ENCODE peak calls at places on chromosomes 5 and 9, in nine cellular contexts. A, I, H, W, T, D, X, F and C are unnamed samples.

GRCh38 chr5:39702928-39703327 is 278.1 kb upstream of the DAB2 start:
- DNase-seq in X (no peak), F (no peak), T (no peak), A (no peak), D (no peak), I (no peak), H (no peak), W (no peak), C (no peak)

GRCh38 chr5:138148811-138149210 is 9.6 kb upstream of the NME5 start:
- DNase-seq in A (peak), F (peak), T (no peak), W (no peak), H (no peak), I (no peak), X (no peak), D (no peak), C (no peak)

GRCh38 chr9:137740311-137740710 is 121.5 kb downstream of the EHMT1 start:
- DNase-seq in F (no peak), I (no peak), H (no peak), T (no peak), W (no peak), D (peak), X (no peak), A (peak), C (no peak)

GRCh38 chr5:173922527-173922926 is 34.4 kb downstream of the CPEB4 start:
- DNase-seq in W (no peak), H (no peak), I (no peak), T (no peak), F (no peak), D (no peak), A (no peak), X (no peak), C (no peak)

GRCh38 chr9:111431684-111432083 is 52.5 kb downstream of the ECPAS start:
- DNase-seq in W (no peak), A (peak), D (no peak), F (no peak), I (no peak), X (no peak), T (no peak), H (no peak), C (no peak)

GRCh38 chr5:79236364-79236969 is 536 bp downstream of the JMY start:
- DNase-seq in A (no peak), H (no peak), F (no peak), W (no peak), I (peak), T (no peak), D (no peak), X (peak), C (peak)

GRCh38 chr5:89864941-89865340 is 544.6 kb downstream of the CETN3 start:
- DNase-seq in W (no peak), I (no peak), H (no peak), X (no peak), D (no peak), T (no peak), F (no peak), A (no peak), C (no peak)

GRCh38 chr5:100898504-100899346 is 4.4 kb downstream of the ST8SIA4 start:
- DNase-seq in I (no peak), X (no peak), F (no peak), H (no peak), A (peak), T (no peak), D (no peak), W (no peak), C (no peak)

GRCh38 chr5:89279458-89280036 is 396.6 kb upstream of the MEF2C start:
- DNase-seq in W (no peak), A (no peak), I (no peak), T (no peak), H (no peak), X (no peak), D (no peak), F (no peak), C (no peak)

GRCh38 chr5:167716376-167716775 is 575.1 kb upstream of the WWC1 start:
- DNase-seq in W (no peak), X (no peak), T (no peak), A (no peak), H (no peak), F (no peak), D (no peak), I (no peak), C (no peak)

GRCh38 chr5:61082516-61083280 is 79.6 kb downstream of the SMIM15 start:
- DNase-seq in D (no peak), H (no peak), X (no peak), A (peak), T (no peak), I (no peak), F (no peak), W (no peak), C (no peak)

GRCh38 chr9:88821749-88822106 is 169.5 kb upstream of the S1PR3 start:
- DNase-seq in X (no peak), H (no peak), T (no peak), D (no peak), W (no peak), I (no peak), F (no peak), A (no peak), C (no peak)